ENCODE peak calls at places on chromosomes 16 and 17, in ten cellular contexts. Y, V, J, F, Z, U, G, L, H and O are unnamed samples. For H3K9me3, the result is how much of the 10 kb centered on the place peaks cover.

GRCh38 chr17:31085563-31085962 is 9.2 kb upstream of the NF1 start:
- DNase-seq in Y (no peak), V (no peak), J (no peak), F (no peak), Z (no peak), U (no peak), G (no peak), L (peak), H (no peak), O (no peak)

GRCh38 chr17:10182785-10183184 is 15.6 kb downstream of the GAS7 start:
- DNase-seq in Y (no peak), V (no peak), J (no peak), F (peak), Z (no peak), U (no peak), G (no peak), L (no peak), H (no peak), O (no peak)

GRCh38 chr16:27761816-27762215 is 211.9 kb downstream of the KATNIP start:
- DNase-seq in Y (no peak), V (no peak), J (no peak), F (no peak), Z (no peak), U (no peak), G (no peak), L (no peak), H (no peak), O (no peak)

GRCh38 chr17:39069114-39069756 is 82.2 kb downstream of the PLXDC1 start:
- DNase-seq in Y (no peak), V (peak), J (no peak), F (no peak), Z (no peak), U (no peak), G (no peak), L (peak), H (peak), O (peak)

GRCh38 chr17:48539177-48539576 is 5.7 kb downstream of the HOXB2 start:
- DNase-seq in Y (no peak), V (no peak), J (no peak), F (no peak), Z (no peak), U (no peak), G (no peak), L (peak), H (no peak), O (no peak)

GRCh38 chr16:67780847-67781547 is 25.4 kb downstream of the RANBP10 start:
- DNase-seq in Y (no peak), V (no peak), J (no peak), F (no peak), Z (no peak), U (peak), G (no peak), L (no peak), H (no peak), O (no peak)

GRCh38 chr16:59635674-59636073 is 901.6 kb upstream of the GOT2 start:
- DNase-seq in Y (no peak), V (no peak), J (no peak), F (no peak), Z (no peak), U (no peak), G (no peak), L (peak), H (no peak), O (no peak)

GRCh38 chr16:16004314-16004749 is 54.9 kb downstream of the ABCC1 start:
- DNase-seq in Y (no peak), V (no peak), J (no peak), F (no peak), Z (no peak), U (no peak), G (no peak), L (peak), H (no peak), O (no peak)

GRCh38 chr16:69017036-69017783 is 88.2 kb upstream of the HAS3 start:
- DNase-seq in Y (no peak), V (no peak), J (peak), F (no peak), Z (no peak), U (no peak), G (no peak), L (peak), H (no peak), O (no peak)

GRCh38 chr16:2751577-2752034 is 832 bp upstream of the SRRM2 start:
- DNase-seq in Y (no peak), V (no peak), J (peak), F (no peak), Z (no peak), U (no peak), G (no peak), L (no peak), H (no peak), O (no peak)

GRCh38 chr16:383326-384020 is 1.7 kb upstream of the PGAP6 start:
- DNase-seq in Y (no peak), V (peak), J (peak), F (no peak), Z (no peak), U (peak), G (peak), L (no peak), H (peak), O (peak)

GRCh38 chr16:48956620-48957019 is 325.0 kb downstream of the CBLN1 start:
- DNase-seq in Y (no peak), V (no peak), J (no peak), F (no peak), Z (no peak), U (no peak), G (no peak), L (no peak), H (no peak), O (no peak)

GRCh38 chr17:32486701-32487459 is at the start of gene CDK5R1:
- DNase-seq in Y (peak), V (peak), J (no peak), F (peak), Z (peak), U (peak), G (peak), L (peak), H (peak), O (peak)

GRCh38 chr17:43945074-43945824 is 3.0 kb upstream of the PPY start:
- DNase-seq in Y (no peak), V (no peak), J (no peak), F (no peak), Z (no peak), U (no peak), G (no peak), L (peak), H (no peak), O (no peak)
- H3K27ac ChIP-seq in Y (no peak), V (no peak), J (no peak), F (no peak), Z (no peak), U (no peak), G (no peak), L (no peak), H (no peak), O (no peak)

GRCh38 chr17:34255841-34256240 is 756 bp downstream of the CCL2 start:
- DNase-seq in Y (no peak), V (no peak), J (no peak), F (no peak), Z (no peak), U (no peak), G (no peak), L (no peak), H (no peak), O (no peak)
- H3K9me3 ChIP-seq in Y (under half), V (under half), J (under half), F (under half), Z (under half), U (under half), G (under half), L (under half), H (under half), O (under half)

GRCh38 chr17:6643460-6644125 is 2.7 kb downstream of the TXNDC17 start:
- DNase-seq in Y (no peak), V (no peak), J (no peak), F (no peak), Z (no peak), U (no peak), G (no peak), L (peak), H (no peak), O (peak)
- H3K27ac ChIP-seq in Y (no peak), V (no peak), J (no peak), F (no peak), Z (no peak), U (no peak), G (no peak), L (no peak), H (no peak), O (peak)

DNA sequence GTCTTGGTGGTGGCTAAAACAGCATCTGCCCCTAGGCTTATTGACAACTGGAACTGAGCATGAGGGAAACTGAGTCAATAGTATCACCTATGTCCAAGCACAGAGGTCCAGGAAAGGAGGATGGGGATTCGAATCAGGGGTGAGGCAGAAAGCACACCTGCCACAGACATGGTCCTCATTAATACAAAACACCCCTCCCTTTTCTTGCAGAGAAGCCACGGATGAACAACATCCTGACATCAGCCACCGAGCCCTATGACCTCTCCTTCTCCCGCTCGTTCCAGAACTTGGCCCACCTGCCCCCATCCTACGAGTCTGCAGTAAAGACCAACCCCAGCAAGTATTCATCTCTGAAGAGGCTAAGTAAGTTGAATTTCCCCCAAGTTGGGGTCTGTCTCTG is 42.7 kb upstream of the DNAH9 start:
- DNase-seq in Y (no peak), V (no peak), J (no peak), F (no peak), Z (no peak), U (no peak), G (no peak), L (no peak), H (no peak), O (no peak)
- H3K9me3 ChIP-seq in Y (under half), V (under half), J (under half), F (under half), Z (under half), U (under half), G (under half), L (under half), H (under half), O (under half)

GRCh38 chr16:89613954-89614459 is 565 bp downstream of the DPEP1 start:
- DNase-seq in Y (no peak), V (no peak), J (no peak), F (no peak), Z (no peak), U (no peak), G (peak), L (no peak), H (no peak), O (no peak)
- H3K27ac ChIP-seq in Y (no peak), V (no peak), J (no peak), F (no peak), Z (no peak), U (no peak), G (peak), L (no peak), H (no peak), O (no peak)

GRCh38 chr16:4684763-4685162 is 8.6 kb upstream of the NUDT16L1 start:
- DNase-seq in Y (no peak), V (no peak), J (no peak), F (no peak), Z (no peak), U (no peak), G (no peak), L (no peak), H (no peak), O (no peak)

GRCh38 chr16:4684030-4684715 is 9.2 kb upstream of the NUDT16L1 start:
- DNase-seq in Y (no peak), V (no peak), J (no peak), F (peak), Z (no peak), U (no peak), G (peak), L (no peak), H (no peak), O (no peak)

GRCh38 chr16:4685776-4686496 is 7.4 kb upstream of the NUDT16L1 start:
- DNase-seq in Y (no peak), V (no peak), J (no peak), F (no peak), Z (no peak), U (no peak), G (peak), L (no peak), H (no peak), O (no peak)

GRCh38 chr16:4686497-4687210 is 6.7 kb upstream of the NUDT16L1 start:
- DNase-seq in Y (no peak), V (no peak), J (no peak), F (no peak), Z (no peak), U (no peak), G (peak), L (no peak), H (no peak), O (no peak)

GRCh38 chr16:4685292-4685691 is 8.1 kb upstream of the NUDT16L1 start:
- DNase-seq in Y (no peak), V (no peak), J (no peak), F (no peak), Z (no peak), U (no peak), G (no peak), L (no peak), H (no peak), O (no peak)
- H3K9me3 ChIP-seq in Y (under half), V (under half), J (under half), F (under half), Z (under half), U (under half), G (under half), L (under half), H (under half), O (under half)

GRCh38 chr16:88472637-88473205 is 19.6 kb downstream of the ZFPM1 start:
- DNase-seq in Y (peak), V (no peak), J (no peak), F (no peak), Z (peak), U (no peak), G (no peak), L (peak), H (no peak), O (no peak)
- H3K27ac ChIP-seq in Y (peak), V (peak), J (no peak), F (no peak), Z (peak), U (peak), G (no peak), L (peak), H (no peak), O (peak)